ENCODE peak calls at places on chromosomes 6 and 20, in seven cellular contexts. One of them, this sample, is unnamed.

GRCh38 chr6:47922391-47922790 is 140.6 kb downstream of the OPN5 start:
- DNase-seq in CD8-positive, alpha-beta T cell: no peak
- DNase-seq in stimulated activated CD4-positive, alpha-beta T cell treated with anti-CD3 and anti-CD28 coated beads, Interleukin-15, amount 100 ng/mL, for 24 hours: no peak
- DNase-seq in aorta: no peak
- DNase-seq in NCI-H1436: no peak
- DNase-seq in effector CD4-positive, alpha-beta T cell: no peak
- DNase-seq in ascending aorta: no peak
- DNase-seq in this sample: no peak

GRCh38 chr6:18192026-18192425 is 36.8 kb downstream of the KDM1B start:
- DNase-seq in NCI-H1436: no peak
- DNase-seq in effector CD4-positive, alpha-beta T cell: no peak
- DNase-seq in stimulated activated CD4-positive, alpha-beta T cell treated with anti-CD3 and anti-CD28 coated beads, Interleukin-15, amount 100 ng/mL, for 24 hours: no peak
- DNase-seq in ascending aorta: no peak
- DNase-seq in aorta: no peak
- DNase-seq in CD8-positive, alpha-beta T cell: no peak
- DNase-seq in this sample: no peak

GRCh38 chr20:63292292-63292701 is 689 bp upstream of the COL20A1 start:
- DNase-seq in effector CD4-positive, alpha-beta T cell: no peak
- DNase-seq in CD8-positive, alpha-beta T cell: no peak
- DNase-seq in aorta: no peak
- DNase-seq in stimulated activated CD4-positive, alpha-beta T cell treated with anti-CD3 and anti-CD28 coated beads, Interleukin-15, amount 100 ng/mL, for 24 hours: no peak
- DNase-seq in NCI-H1436: no peak
- DNase-seq in ascending aorta: no peak
- DNase-seq in this sample: no peak

GRCh38 chr6:29631860-29632731 is 887 bp downstream of the GABBR1 start:
- DNase-seq in ascending aorta: no peak
- DNase-seq in effector CD4-positive, alpha-beta T cell: peak
- DNase-seq in NCI-H1436: peak
- DNase-seq in aorta: peak
- DNase-seq in stimulated activated CD4-positive, alpha-beta T cell treated with anti-CD3 and anti-CD28 coated beads, Interleukin-15, amount 100 ng/mL, for 24 hours: peak
- DNase-seq in CD8-positive, alpha-beta T cell: peak
- DNase-seq in this sample: peak

GRCh38 chr20:61055642-61056041 is 196.4 kb upstream of the CDH4 start:
- DNase-seq in CD8-positive, alpha-beta T cell: no peak
- DNase-seq in effector CD4-positive, alpha-beta T cell: no peak
- DNase-seq in ascending aorta: no peak
- DNase-seq in aorta: no peak
- DNase-seq in stimulated activated CD4-positive, alpha-beta T cell treated with anti-CD3 and anti-CD28 coated beads, Interleukin-15, amount 100 ng/mL, for 24 hours: no peak
- DNase-seq in NCI-H1436: no peak
- DNase-seq in this sample: no peak

GRCh38 chr6:101741474-101742171 is 348.1 kb downstream of the GRIK2 start:
- DNase-seq in effector CD4-positive, alpha-beta T cell: no peak
- DNase-seq in stimulated activated CD4-positive, alpha-beta T cell treated with anti-CD3 and anti-CD28 coated beads, Interleukin-15, amount 100 ng/mL, for 24 hours: no peak
- DNase-seq in NCI-H1436: no peak
- DNase-seq in aorta: no peak
- DNase-seq in CD8-positive, alpha-beta T cell: no peak
- DNase-seq in ascending aorta: no peak
- DNase-seq in this sample: no peak

GRCh38 chr6:79468587-79468986 is 68.6 kb downstream of the LCA5 start:
- DNase-seq in effector CD4-positive, alpha-beta T cell: no peak
- DNase-seq in stimulated activated CD4-positive, alpha-beta T cell treated with anti-CD3 and anti-CD28 coated beads, Interleukin-15, amount 100 ng/mL, for 24 hours: no peak
- DNase-seq in NCI-H1436: no peak
- DNase-seq in aorta: no peak
- DNase-seq in CD8-positive, alpha-beta T cell: no peak
- DNase-seq in ascending aorta: no peak
- DNase-seq in this sample: no peak

GRCh38 chr20:45449528-45449927 is 20.0 kb upstream of the WFDC2 start:
- DNase-seq in ascending aorta: no peak
- DNase-seq in stimulated activated CD4-positive, alpha-beta T cell treated with anti-CD3 and anti-CD28 coated beads, Interleukin-15, amount 100 ng/mL, for 24 hours: no peak
- DNase-seq in aorta: no peak
- DNase-seq in NCI-H1436: no peak
- DNase-seq in CD8-positive, alpha-beta T cell: no peak
- DNase-seq in effector CD4-positive, alpha-beta T cell: no peak
- DNase-seq in this sample: no peak

GRCh38 chr6:13716955-13717295 is 5.3 kb upstream of the RANBP9 start:
- DNase-seq in aorta: no peak
- DNase-seq in CD8-positive, alpha-beta T cell: no peak
- DNase-seq in stimulated activated CD4-positive, alpha-beta T cell treated with anti-CD3 and anti-CD28 coated beads, Interleukin-15, amount 100 ng/mL, for 24 hours: no peak
- DNase-seq in effector CD4-positive, alpha-beta T cell: no peak
- DNase-seq in ascending aorta: no peak
- DNase-seq in NCI-H1436: no peak
- DNase-seq in this sample: no peak

GRCh38 chr20:15976047-15976731 is 597.1 kb downstream of the KIF16B start:
- DNase-seq in aorta: no peak
- DNase-seq in ascending aorta: no peak
- DNase-seq in CD8-positive, alpha-beta T cell: no peak
- DNase-seq in effector CD4-positive, alpha-beta T cell: no peak
- DNase-seq in stimulated activated CD4-positive, alpha-beta T cell treated with anti-CD3 and anti-CD28 coated beads, Interleukin-15, amount 100 ng/mL, for 24 hours: no peak
- DNase-seq in NCI-H1436: no peak
- DNase-seq in this sample: no peak

GRCh38 chr6:50049829-50050228 is at the start of gene DEFB112:
- DNase-seq in aorta: no peak
- DNase-seq in effector CD4-positive, alpha-beta T cell: no peak
- DNase-seq in NCI-H1436: no peak
- DNase-seq in stimulated activated CD4-positive, alpha-beta T cell treated with anti-CD3 and anti-CD28 coated beads, Interleukin-15, amount 100 ng/mL, for 24 hours: no peak
- DNase-seq in CD8-positive, alpha-beta T cell: no peak
- DNase-seq in ascending aorta: no peak
- DNase-seq in this sample: no peak

GRCh38 chr6:46329568-46329967 is 158.8 kb upstream of the ENPP5 start:
- DNase-seq in NCI-H1436: no peak
- DNase-seq in ascending aorta: no peak
- DNase-seq in CD8-positive, alpha-beta T cell: no peak
- DNase-seq in aorta: no peak
- DNase-seq in effector CD4-positive, alpha-beta T cell: no peak
- DNase-seq in stimulated activated CD4-positive, alpha-beta T cell treated with anti-CD3 and anti-CD28 coated beads, Interleukin-15, amount 100 ng/mL, for 24 hours: no peak
- DNase-seq in this sample: no peak

GRCh38 chr20:22590662-22591061 is 6.3 kb upstream of the FOXA2 start:
- DNase-seq in stimulated activated CD4-positive, alpha-beta T cell treated with anti-CD3 and anti-CD28 coated beads, Interleukin-15, amount 100 ng/mL, for 24 hours: no peak
- DNase-seq in effector CD4-positive, alpha-beta T cell: no peak
- DNase-seq in ascending aorta: no peak
- DNase-seq in CD8-positive, alpha-beta T cell: no peak
- DNase-seq in NCI-H1436: no peak
- DNase-seq in aorta: no peak
- DNase-seq in this sample: no peak

GRCh38 chr6:8441452-8441851 is 6.1 kb upstream of the SLC35B3 start:
- DNase-seq in ascending aorta: no peak
- DNase-seq in effector CD4-positive, alpha-beta T cell: no peak
- DNase-seq in aorta: no peak
- DNase-seq in NCI-H1436: no peak
- DNase-seq in stimulated activated CD4-positive, alpha-beta T cell treated with anti-CD3 and anti-CD28 coated beads, Interleukin-15, amount 100 ng/mL, for 24 hours: no peak
- DNase-seq in CD8-positive, alpha-beta T cell: no peak
- DNase-seq in this sample: no peak

GRCh38 chr20:4961746-4962145 is 39.6 kb downstream of the SLC23A2 start:
- DNase-seq in stimulated activated CD4-positive, alpha-beta T cell treated with anti-CD3 and anti-CD28 coated beads, Interleukin-15, amount 100 ng/mL, for 24 hours: no peak
- DNase-seq in effector CD4-positive, alpha-beta T cell: no peak
- DNase-seq in aorta: no peak
- DNase-seq in ascending aorta: no peak
- DNase-seq in CD8-positive, alpha-beta T cell: peak
- DNase-seq in NCI-H1436: no peak
- DNase-seq in this sample: no peak

GRCh38 chr20:10263385-10264165 is 44.9 kb downstream of the SNAP25 start:
- DNase-seq in effector CD4-positive, alpha-beta T cell: no peak
- DNase-seq in NCI-H1436: no peak
- DNase-seq in stimulated activated CD4-positive, alpha-beta T cell treated with anti-CD3 and anti-CD28 coated beads, Interleukin-15, amount 100 ng/mL, for 24 hours: no peak
- DNase-seq in CD8-positive, alpha-beta T cell: no peak
- DNase-seq in aorta: no peak
- DNase-seq in ascending aorta: no peak
- DNase-seq in this sample: no peak

GRCh38 chr6:37011656-37012378 is 6.4 kb downstream of the FGD2 start:
- DNase-seq in NCI-H1436: no peak
- DNase-seq in ascending aorta: no peak
- DNase-seq in CD8-positive, alpha-beta T cell: no peak
- DNase-seq in stimulated activated CD4-positive, alpha-beta T cell treated with anti-CD3 and anti-CD28 coated beads, Interleukin-15, amount 100 ng/mL, for 24 hours: no peak
- DNase-seq in effector CD4-positive, alpha-beta T cell: no peak
- DNase-seq in aorta: peak
- DNase-seq in this sample: no peak

GRCh38 chr6:8275667-8276066 is 159.7 kb downstream of the SLC35B3 start:
- DNase-seq in effector CD4-positive, alpha-beta T cell: no peak
- DNase-seq in stimulated activated CD4-positive, alpha-beta T cell treated with anti-CD3 and anti-CD28 coated beads, Interleukin-15, amount 100 ng/mL, for 24 hours: no peak
- DNase-seq in CD8-positive, alpha-beta T cell: no peak
- DNase-seq in NCI-H1436: no peak
- DNase-seq in ascending aorta: no peak
- DNase-seq in aorta: no peak
- DNase-seq in this sample: no peak

GRCh38 chr20:12327205-12327604 is 409.5 kb downstream of the BTBD3 start:
- DNase-seq in effector CD4-positive, alpha-beta T cell: no peak
- DNase-seq in ascending aorta: no peak
- DNase-seq in aorta: no peak
- DNase-seq in NCI-H1436: no peak
- DNase-seq in stimulated activated CD4-positive, alpha-beta T cell treated with anti-CD3 and anti-CD28 coated beads, Interleukin-15, amount 100 ng/mL, for 24 hours: no peak
- DNase-seq in CD8-positive, alpha-beta T cell: no peak
- DNase-seq in this sample: no peak

GRCh38 chr6:73695619-73696421 is at the start of gene CD109:
- DNase-seq in effector CD4-positive, alpha-beta T cell: peak
- DNase-seq in ascending aorta: no peak
- DNase-seq in NCI-H1436: no peak
- DNase-seq in CD8-positive, alpha-beta T cell: peak
- DNase-seq in aorta: peak
- DNase-seq in stimulated activated CD4-positive, alpha-beta T cell treated with anti-CD3 and anti-CD28 coated beads, Interleukin-15, amount 100 ng/mL, for 24 hours: peak
- DNase-seq in this sample: peak

GRCh38 chr20:33250666-33251065 is 14.9 kb downstream of the BPIFA1 start:
- DNase-seq in CD8-positive, alpha-beta T cell: no peak
- DNase-seq in NCI-H1436: peak
- DNase-seq in stimulated activated CD4-positive, alpha-beta T cell treated with anti-CD3 and anti-CD28 coated beads, Interleukin-15, amount 100 ng/mL, for 24 hours: no peak
- DNase-seq in aorta: no peak
- DNase-seq in ascending aorta: no peak
- DNase-seq in effector CD4-positive, alpha-beta T cell: no peak
- DNase-seq in this sample: no peak

GRCh38 chr6:11246722-11247121 is 14.3 kb upstream of the NEDD9 start:
- DNase-seq in NCI-H1436: no peak
- DNase-seq in CD8-positive, alpha-beta T cell: no peak
- DNase-seq in aorta: no peak
- DNase-seq in stimulated activated CD4-positive, alpha-beta T cell treated with anti-CD3 and anti-CD28 coated beads, Interleukin-15, amount 100 ng/mL, for 24 hours: no peak
- DNase-seq in ascending aorta: no peak
- DNase-seq in effector CD4-positive, alpha-beta T cell: no peak
- DNase-seq in this sample: no peak

GRCh38 chr6:156563710-156564109 is 213.5 kb upstream of the ARID1B start:
- DNase-seq in effector CD4-positive, alpha-beta T cell: no peak
- DNase-seq in ascending aorta: no peak
- DNase-seq in aorta: no peak
- DNase-seq in stimulated activated CD4-positive, alpha-beta T cell treated with anti-CD3 and anti-CD28 coated beads, Interleukin-15, amount 100 ng/mL, for 24 hours: no peak
- DNase-seq in CD8-positive, alpha-beta T cell: no peak
- DNase-seq in NCI-H1436: peak
- DNase-seq in this sample: no peak

GRCh38 chr6:19408331-19408730 is 428.8 kb upstream of the ID4 start:
- DNase-seq in NCI-H1436: no peak
- DNase-seq in CD8-positive, alpha-beta T cell: no peak
- DNase-seq in aorta: no peak
- DNase-seq in ascending aorta: no peak
- DNase-seq in effector CD4-positive, alpha-beta T cell: no peak
- DNase-seq in stimulated activated CD4-positive, alpha-beta T cell treated with anti-CD3 and anti-CD28 coated beads, Interleukin-15, amount 100 ng/mL, for 24 hours: no peak
- DNase-seq in this sample: no peak

GRCh38 chr6:21780601-21781000 is 187.1 kb downstream of the SOX4 start:
- DNase-seq in stimulated activated CD4-positive, alpha-beta T cell treated with anti-CD3 and anti-CD28 coated beads, Interleukin-15, amount 100 ng/mL, for 24 hours: no peak
- DNase-seq in ascending aorta: no peak
- DNase-seq in CD8-positive, alpha-beta T cell: no peak
- DNase-seq in aorta: no peak
- DNase-seq in NCI-H1436: no peak
- DNase-seq in effector CD4-positive, alpha-beta T cell: no peak
- DNase-seq in this sample: no peak

GRCh38 chr20:46543959-46544358 is 6.5 kb downstream of the OCSTAMP start:
- DNase-seq in aorta: no peak
- DNase-seq in ascending aorta: no peak
- DNase-seq in CD8-positive, alpha-beta T cell: no peak
- DNase-seq in effector CD4-positive, alpha-beta T cell: no peak
- DNase-seq in stimulated activated CD4-positive, alpha-beta T cell treated with anti-CD3 and anti-CD28 coated beads, Interleukin-15, amount 100 ng/mL, for 24 hours: no peak
- DNase-seq in NCI-H1436: no peak
- DNase-seq in this sample: no peak

GRCh38 chr6:19320066-19320465 is 517.1 kb upstream of the ID4 start:
- DNase-seq in NCI-H1436: no peak
- DNase-seq in ascending aorta: no peak
- DNase-seq in CD8-positive, alpha-beta T cell: no peak
- DNase-seq in aorta: no peak
- DNase-seq in effector CD4-positive, alpha-beta T cell: no peak
- DNase-seq in stimulated activated CD4-positive, alpha-beta T cell treated with anti-CD3 and anti-CD28 coated beads, Interleukin-15, amount 100 ng/mL, for 24 hours: no peak
- DNase-seq in this sample: no peak

GRCh38 chr6:34391023-34391485 is 1.4 kb downstream of the NUDT3 start:
- DNase-seq in aorta: peak
- DNase-seq in stimulated activated CD4-positive, alpha-beta T cell treated with anti-CD3 and anti-CD28 coated beads, Interleukin-15, amount 100 ng/mL, for 24 hours: no peak
- DNase-seq in CD8-positive, alpha-beta T cell: no peak
- DNase-seq in effector CD4-positive, alpha-beta T cell: no peak
- DNase-seq in ascending aorta: no peak
- DNase-seq in NCI-H1436: no peak
- DNase-seq in this sample: no peak

GRCh38 chr6:32947552-32948465 is 5.1 kb downstream of the HLA-DMA start:
- DNase-seq in NCI-H1436: peak
- DNase-seq in stimulated activated CD4-positive, alpha-beta T cell treated with anti-CD3 and anti-CD28 coated beads, Interleukin-15, amount 100 ng/mL, for 24 hours: peak
- DNase-seq in aorta: no peak
- DNase-seq in ascending aorta: no peak
- DNase-seq in effector CD4-positive, alpha-beta T cell: peak
- DNase-seq in CD8-positive, alpha-beta T cell: peak
- DNase-seq in this sample: no peak

GRCh38 chr6:143745160-143746133 is 67.7 kb downstream of the PHACTR2 start:
- DNase-seq in stimulated activated CD4-positive, alpha-beta T cell treated with anti-CD3 and anti-CD28 coated beads, Interleukin-15, amount 100 ng/mL, for 24 hours: no peak
- DNase-seq in NCI-H1436: no peak
- DNase-seq in effector CD4-positive, alpha-beta T cell: no peak
- DNase-seq in CD8-positive, alpha-beta T cell: no peak
- DNase-seq in aorta: no peak
- DNase-seq in ascending aorta: no peak
- DNase-seq in this sample: no peak

GRCh38 chr6:105810105-105810921 is 275.8 kb upstream of the PRDM1 start:
- DNase-seq in aorta: peak
- DNase-seq in stimulated activated CD4-positive, alpha-beta T cell treated with anti-CD3 and anti-CD28 coated beads, Interleukin-15, amount 100 ng/mL, for 24 hours: peak
- DNase-seq in CD8-positive, alpha-beta T cell: peak
- DNase-seq in effector CD4-positive, alpha-beta T cell: no peak
- DNase-seq in NCI-H1436: no peak
- DNase-seq in ascending aorta: no peak
- DNase-seq in this sample: no peak

GRCh38 chr20:61120595-61121515 is 131.2 kb upstream of the CDH4 start:
- DNase-seq in NCI-H1436: peak
- DNase-seq in CD8-positive, alpha-beta T cell: peak
- DNase-seq in effector CD4-positive, alpha-beta T cell: peak
- DNase-seq in stimulated activated CD4-positive, alpha-beta T cell treated with anti-CD3 and anti-CD28 coated beads, Interleukin-15, amount 100 ng/mL, for 24 hours: peak
- DNase-seq in ascending aorta: no peak
- DNase-seq in aorta: no peak
- DNase-seq in this sample: no peak

GRCh38 chr6:39887692-39888450 is 46.4 kb downstream of the MOCS1 start:
- DNase-seq in stimulated activated CD4-positive, alpha-beta T cell treated with anti-CD3 and anti-CD28 coated beads, Interleukin-15, amount 100 ng/mL, for 24 hours: no peak
- DNase-seq in ascending aorta: peak
- DNase-seq in aorta: peak
- DNase-seq in NCI-H1436: no peak
- DNase-seq in CD8-positive, alpha-beta T cell: no peak
- DNase-seq in effector CD4-positive, alpha-beta T cell: no peak
- DNase-seq in this sample: no peak

GRCh38 chr6:42113929-42114636 is 28.3 kb downstream of the C6orf132 start:
- DNase-seq in aorta: no peak
- DNase-seq in CD8-positive, alpha-beta T cell: no peak
- DNase-seq in NCI-H1436: no peak
- DNase-seq in ascending aorta: no peak
- DNase-seq in effector CD4-positive, alpha-beta T cell: no peak
- DNase-seq in stimulated activated CD4-positive, alpha-beta T cell treated with anti-CD3 and anti-CD28 coated beads, Interleukin-15, amount 100 ng/mL, for 24 hours: no peak
- DNase-seq in this sample: no peak

GRCh38 chr6:127382413-127382812 is 39.0 kb upstream of the ECHDC1 start:
- DNase-seq in ascending aorta: no peak
- DNase-seq in NCI-H1436: no peak
- DNase-seq in stimulated activated CD4-positive, alpha-beta T cell treated with anti-CD3 and anti-CD28 coated beads, Interleukin-15, amount 100 ng/mL, for 24 hours: no peak
- DNase-seq in aorta: no peak
- DNase-seq in CD8-positive, alpha-beta T cell: no peak
- DNase-seq in effector CD4-positive, alpha-beta T cell: no peak
- DNase-seq in this sample: no peak

GRCh38 chr6:157659536-157660271 is 163.3 kb upstream of the SNX9 start:
- DNase-seq in NCI-H1436: peak
- DNase-seq in effector CD4-positive, alpha-beta T cell: no peak
- DNase-seq in stimulated activated CD4-positive, alpha-beta T cell treated with anti-CD3 and anti-CD28 coated beads, Interleukin-15, amount 100 ng/mL, for 24 hours: no peak
- DNase-seq in ascending aorta: no peak
- DNase-seq in aorta: no peak
- DNase-seq in CD8-positive, alpha-beta T cell: no peak
- DNase-seq in this sample: no peak

GRCh38 chr6:82270791-82271392 is 23.3 kb upstream of the IBTK start:
- DNase-seq in effector CD4-positive, alpha-beta T cell: no peak
- DNase-seq in CD8-positive, alpha-beta T cell: no peak
- DNase-seq in NCI-H1436: peak
- DNase-seq in aorta: no peak
- DNase-seq in stimulated activated CD4-positive, alpha-beta T cell treated with anti-CD3 and anti-CD28 coated beads, Interleukin-15, amount 100 ng/mL, for 24 hours: no peak
- DNase-seq in ascending aorta: no peak
- DNase-seq in this sample: no peak

GRCh38 chr6:106476326-106477105 is 116.0 kb downstream of the CRYBG1 start:
- DNase-seq in NCI-H1436: no peak
- DNase-seq in stimulated activated CD4-positive, alpha-beta T cell treated with anti-CD3 and anti-CD28 coated beads, Interleukin-15, amount 100 ng/mL, for 24 hours: no peak
- DNase-seq in aorta: no peak
- DNase-seq in ascending aorta: no peak
- DNase-seq in CD8-positive, alpha-beta T cell: no peak
- DNase-seq in effector CD4-positive, alpha-beta T cell: no peak
- DNase-seq in this sample: no peak